ENCODE peak calls at places on chromosomes 6 and 20, in ten cellular contexts. V is heart left ventricle, F is cardiac fibroblast, O is epithelial cell of esophagus, Y is type B pancreatic cell, Z is PC-3, R is BJ, N is endothelial cell of umbilical vein, W is MCF 10A, I is ovary. U is an unnamed sample.

GRCh38 chr6:2103644-2104523 is 141.5 kb downstream of the GMDS start:
- DNase-seq in W (peak), Y (no peak), V (no peak), R (peak), I (no peak), F (peak), N (peak), O (peak), Z (peak), U (no peak)

GRCh38 chr6:113744886-113745285 is 112.3 kb upstream of the MARCKS start:
- DNase-seq in O (no peak), I (no peak), W (no peak), Y (no peak), V (no peak), R (no peak), N (no peak), Z (no peak), F (no peak), U (no peak)

GRCh38 chr6:14055541-14055940 is 62.0 kb upstream of the CD83 start:
- DNase-seq in N (no peak), F (no peak), I (no peak), Z (peak), R (no peak), V (no peak), W (no peak), Y (no peak), O (peak), U (no peak)

GRCh38 chr6:161817881-161818280 is 544.0 kb upstream of the AGPAT4 start:
- DNase-seq in O (no peak), N (no peak), Z (no peak), F (no peak), I (no peak), Y (no peak), W (no peak), V (no peak), R (no peak), U (no peak)

GRCh38 chr20:7151666-7152065 is 384.2 kb downstream of the BMP2 start:
- DNase-seq in N (no peak), F (peak), I (no peak), O (peak), W (peak), Y (no peak), V (no peak), Z (no peak), R (no peak), U (no peak)

GRCh38 chr20:50274570-50275430 is 84.2 kb downstream of the CEBPB start:
- DNase-seq in Y (no peak), V (peak), Z (no peak), R (no peak), N (no peak), W (no peak), I (no peak), O (no peak), F (no peak), U (peak)

GRCh38 chr6:147214248-147215227 is 10.3 kb downstream of the STXBP5 start:
- DNase-seq in O (no peak), I (no peak), V (no peak), F (no peak), Y (no peak), W (no peak), N (no peak), Z (no peak), R (no peak), U (no peak)

GRCh38 chr6:36217188-36217587 is 20.6 kb downstream of the BRPF3 start:
- DNase-seq in N (no peak), I (no peak), Y (no peak), V (no peak), O (no peak), Z (no peak), W (no peak), R (no peak), F (no peak), U (no peak)

GRCh38 chr20:42752620-42753019 is 437.1 kb downstream of the PTPRT start:
- DNase-seq in O (no peak), F (no peak), V (no peak), I (no peak), N (no peak), Y (no peak), W (no peak), Z (no peak), R (no peak), U (no peak)

GRCh38 chr20:44136579-44136978 is 50.4 kb downstream of the JPH2 start:
- DNase-seq in V (no peak), F (no peak), I (no peak), Y (no peak), W (no peak), Z (no peak), R (no peak), N (no peak), O (no peak), U (no peak)

GRCh38 chr6:1708141-1708540 is 98.4 kb downstream of the FOXC1 start:
- DNase-seq in N (no peak), R (no peak), Y (no peak), F (no peak), O (no peak), I (no peak), V (no peak), Z (no peak), W (no peak), U (no peak)

GRCh38 chr6:40485795-40486194 is 101.4 kb downstream of the LRFN2 start:
- DNase-seq in I (no peak), Z (no peak), W (no peak), Y (no peak), O (no peak), R (no peak), F (no peak), V (no peak), N (no peak), U (no peak)

GRCh38 chr6:82270791-82271392 is 23.3 kb upstream of the IBTK start:
- DNase-seq in F (peak), Y (no peak), V (no peak), R (no peak), O (peak), W (peak), I (no peak), N (peak), Z (peak), U (no peak)

GRCh38 chr6:82988904-82989303 is 76.7 kb downstream of the UBE3D start:
- DNase-seq in Z (peak), Y (no peak), F (peak), W (no peak), R (no peak), I (no peak), N (peak), V (no peak), O (no peak), U (no peak)

GRCh38 chr6:1726341-1726763 is 116.6 kb downstream of the FOXC1 start:
- DNase-seq in Z (no peak), W (no peak), N (no peak), I (no peak), O (no peak), Y (no peak), V (no peak), F (no peak), R (no peak), U (no peak)

GRCh38 chr6:68364276-68364785 is 270.8 kb upstream of the ADGRB3 start:
- DNase-seq in R (no peak), W (no peak), V (no peak), I (no peak), F (no peak), Y (no peak), O (no peak), N (no peak), Z (no peak), U (no peak)

GRCh38 chr6:33298773-33299236 is at the start of gene RGL2:
- DNase-seq in F (no peak), R (no peak), W (peak), Y (no peak), I (peak), V (peak), Z (peak), N (no peak), O (peak), U (peak)

GRCh38 chr6:113352029-113352801 is 504.9 kb upstream of the MARCKS start:
- DNase-seq in N (peak), Y (no peak), W (peak), V (no peak), I (no peak), O (peak), Z (peak), R (no peak), F (peak), U (no peak)

GRCh38 chr6:112021911-112022310 is 32.0 kb upstream of the CCN6 start:
- DNase-seq in I (no peak), Y (no peak), Z (no peak), R (no peak), O (no peak), N (no peak), W (no peak), V (no peak), F (no peak), U (no peak)

GRCh38 chr6:333379-334002 is 41.2 kb downstream of the DUSP22 start:
- DNase-seq in R (no peak), W (no peak), N (no peak), O (peak), Y (no peak), F (peak), V (no peak), I (no peak), Z (no peak), U (no peak)

GRCh38 chr6:129306826-129307225 is 403.2 kb downstream of the ARHGAP18 start:
- DNase-seq in N (no peak), I (no peak), R (no peak), Y (no peak), F (no peak), O (no peak), W (no peak), V (no peak), Z (peak), U (no peak)

GRCh38 chr20:46631212-46631869 is 19.9 kb downstream of the SLC13A3 start:
- DNase-seq in Z (peak), N (no peak), V (no peak), Y (no peak), I (no peak), F (peak), W (peak), O (peak), R (no peak), U (no peak)
- TF ChIP-seq CTCF in Z (no peak), N (no peak), V (no peak), Y (no peak), I (no peak), F (no peak), W (no peak), O (no peak), R (no peak), U (no peak)

GRCh38 chr6:155317186-155317585 is 2.9 kb upstream of the TFB1M start:
- DNase-seq in I (no peak), V (no peak), N (no peak), Z (peak), W (peak), Y (no peak), F (peak), O (no peak), R (no peak), U (no peak)
- TF ChIP-seq CTCF in I (no peak), V (no peak), N (no peak), Z (peak), W (no peak), Y (peak), F (peak), O (no peak), R (peak), U (peak)

GRCh38 chr6:30820196-30820595 is 64.1 kb upstream of the DDR1 start:
- DNase-seq in N (peak), W (peak), O (peak), R (peak), F (peak), I (no peak), V (peak), Z (peak), Y (no peak), U (peak)
- TF ChIP-seq CTCF in N (no peak), W (no peak), O (no peak), R (peak), F (no peak), I (no peak), V (no peak), Z (peak), Y (no peak), U (no peak)

GRCh38 chr20:49009899-49010631 is 36.0 kb upstream of the CSE1L start:
- DNase-seq in N (no peak), W (no peak), V (no peak), I (no peak), Z (no peak), Y (no peak), F (no peak), O (no peak), R (no peak), U (no peak)
- TF ChIP-seq CTCF in N (no peak), W (no peak), V (no peak), I (no peak), Z (no peak), Y (no peak), F (no peak), O (no peak), R (no peak), U (no peak)

DNA sequence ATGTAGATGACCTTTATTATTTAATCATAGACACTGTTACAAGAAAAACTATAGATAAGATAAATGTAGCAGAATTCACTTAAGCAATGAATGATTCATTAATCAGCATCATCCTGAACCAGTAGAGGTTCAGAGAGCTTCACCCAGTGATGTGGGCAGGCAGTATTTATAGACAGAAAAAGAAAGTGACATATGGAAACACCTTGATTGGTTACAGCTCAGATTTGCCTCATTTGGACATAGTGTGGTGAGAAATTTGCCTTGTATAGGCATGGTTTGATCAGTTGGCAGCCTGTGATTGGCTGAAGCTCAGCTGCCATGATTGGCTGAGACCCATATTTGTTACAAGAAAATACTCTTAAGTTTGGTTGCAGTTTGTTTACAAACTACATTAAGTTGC is 4.6 kb downstream of the C6orf58 start:
- DNase-seq in I (no peak), N (no peak), W (no peak), Z (no peak), Y (no peak), O (no peak), F (no peak), V (no peak), R (no peak), U (no peak)
- TF ChIP-seq CTCF in I (no peak), N (no peak), W (no peak), Z (no peak), Y (no peak), O (no peak), F (no peak), V (no peak), R (no peak), U (no peak)

GRCh38 chr6:43911354-43911624 is 141.3 kb downstream of the VEGFA start:
- DNase-seq in Z (no peak), N (no peak), I (no peak), W (no peak), R (no peak), V (no peak), F (no peak), O (no peak), Y (no peak), U (no peak)

GRCh38 chr6:43910638-43911353 is 140.8 kb downstream of the VEGFA start:
- DNase-seq in R (peak), N (no peak), V (no peak), I (no peak), Y (no peak), Z (no peak), F (peak), W (peak), O (peak), U (no peak)

GRCh38 chr6:43910149-43910637 is 140.2 kb downstream of the VEGFA start:
- DNase-seq in N (no peak), Z (no peak), Y (no peak), W (no peak), V (no peak), F (no peak), R (no peak), I (no peak), O (no peak), U (no peak)

GRCh38 chr6:43907789-43908472 is 137.9 kb downstream of the VEGFA start:
- DNase-seq in Y (no peak), N (no peak), W (no peak), I (no peak), Z (no peak), R (no peak), V (peak), O (no peak), F (no peak), U (peak)

DNA sequence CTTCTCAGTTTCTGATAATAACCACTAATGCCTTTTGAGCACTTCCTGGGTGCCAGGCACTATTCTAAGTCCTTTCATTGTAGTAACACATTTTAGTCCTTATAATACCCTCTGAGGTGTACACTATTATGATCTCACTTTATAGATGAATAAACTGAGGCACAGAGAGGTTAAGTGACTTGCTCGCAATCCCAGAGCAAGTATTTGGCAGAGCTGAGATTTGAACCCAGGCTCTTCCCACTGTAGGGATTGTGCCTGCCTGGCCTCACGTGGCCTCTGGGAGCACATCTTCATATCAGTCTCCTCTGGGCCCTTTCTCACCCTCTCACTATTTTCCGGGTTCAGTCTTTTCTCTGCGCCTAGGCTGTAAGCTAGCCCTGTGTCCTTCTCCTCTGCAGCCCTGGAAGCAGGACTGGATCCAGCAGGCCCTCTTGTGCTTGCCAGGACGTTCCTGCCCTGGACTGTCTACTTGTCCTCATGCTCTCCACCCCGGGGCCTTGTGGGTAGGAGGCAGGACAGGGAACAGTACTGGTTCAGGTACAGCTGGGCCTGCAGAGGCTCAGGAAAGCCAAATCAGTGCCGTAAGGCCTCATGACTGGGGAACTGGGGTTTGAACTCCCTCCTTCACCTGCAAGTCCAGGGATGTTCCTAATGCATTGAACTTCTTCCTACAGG is 139.6 kb downstream of the VEGFA start:
- DNase-seq in F (no peak), V (peak), I (no peak), N (no peak), O (no peak), Z (no peak), W (no peak), Y (no peak), R (no peak), U (peak)
- TF ChIP-seq CTCF in F (no peak), V (no peak), I (no peak), N (no peak), O (no peak), Z (no peak), W (no peak), Y (no peak), R (no peak), U (no peak)

U was measured in left ventricle myocardium inferior.